ENCODE peak calls at places on chromosomes 3 and 15, in nine cellular contexts. S is Panc1, J is HL-60, T is GM23338, I is transverse colon, H is IMR-90, E is progenitor cell of endocrine pancreas, Q is GM20000, N is heart left ventricle. M is an unnamed sample.

GRCh38 chr3:178434206-178434805 is 101.9 kb upstream of the KCNMB2 start:
- DNase-seq in S (no peak), J (no peak), T (peak), I (no peak), H (no peak), E (no peak), Q (no peak), N (no peak), M (no peak)

GRCh38 chr15:101148881-101149664 is 102.8 kb downstream of the CHSY1 start:
- DNase-seq in S (no peak), J (no peak), T (no peak), I (no peak), H (no peak), E (no peak), Q (no peak), N (no peak), M (no peak)

GRCh38 chr3:14340960-14341708 is 61.3 kb upstream of the SLC6A6 start:
- DNase-seq in S (no peak), J (no peak), T (no peak), I (no peak), H (no peak), E (no peak), Q (no peak), N (no peak), M (no peak)

GRCh38 chr15:24659622-24660021 is 16.0 kb upstream of the NPAP1 start:
- DNase-seq in S (no peak), J (no peak), T (no peak), I (no peak), H (no peak), E (no peak), Q (no peak), N (no peak), M (no peak)

GRCh38 chr15:75578206-75578947 is 738 bp downstream of the PTPN9 start:
- DNase-seq in S (no peak), J (peak), T (peak), I (peak), H (no peak), E (peak), Q (peak), N (peak), M (peak)

GRCh38 chr3:105571005-105571404 is 204.3 kb downstream of the ALCAM start:
- DNase-seq in S (no peak), J (no peak), T (no peak), I (no peak), H (no peak), E (no peak), Q (no peak), N (no peak), M (no peak)

GRCh38 chr15:33292718-33293307 is 18.0 kb upstream of the RYR3 start:
- DNase-seq in S (peak), J (no peak), T (peak), I (peak), H (peak), E (peak), Q (no peak), N (peak), M (peak)

GRCh38 chr3:138625707-138626365 is 17.3 kb downstream of the FAIM start:
- DNase-seq in S (no peak), J (no peak), T (no peak), I (no peak), H (peak), E (no peak), Q (no peak), N (no peak), M (no peak)

GRCh38 chr3:100634493-100635272 is 25.3 kb downstream of the ADGRG7 start:
- DNase-seq in S (no peak), J (no peak), T (peak), I (peak), H (peak), E (no peak), Q (peak), N (no peak), M (peak)

GRCh38 chr15:34610388-34610787 is 26.9 kb upstream of the GOLGA8B start:
- DNase-seq in S (no peak), J (no peak), T (peak), I (no peak), H (peak), E (no peak), Q (no peak), N (no peak), M (no peak)

GRCh38 chr3:156657862-156658731 is 16.3 kb upstream of the TIPARP start:
- DNase-seq in S (no peak), J (no peak), T (no peak), I (peak), H (no peak), E (no peak), Q (no peak), N (no peak), M (no peak)

GRCh38 chr3:29693863-29694262 is 413.0 kb downstream of the RBMS3 start:
- DNase-seq in S (no peak), J (no peak), T (peak), I (no peak), H (peak), E (no peak), Q (no peak), N (no peak), M (no peak)

GRCh38 chr3:100781311-100781710 is 72.0 kb downstream of the TFG start:
- DNase-seq in S (no peak), J (no peak), T (no peak), I (no peak), H (peak), E (no peak), Q (no peak), N (no peak), M (no peak)

GRCh38 chr15:62560943-62561571 is 396.0 kb upstream of the C2CD4B start:
- DNase-seq in S (no peak), J (no peak), T (peak), I (peak), H (no peak), E (no peak), Q (no peak), N (peak), M (no peak)

GRCh38 chr3:43503067-43503728 is 118.6 kb downstream of the ANO10 start:
- DNase-seq in S (no peak), J (no peak), T (peak), I (no peak), H (peak), E (no peak), Q (peak), N (no peak), M (no peak)

GRCh38 chr3:194360568-194360967 is 9.0 kb downstream of the LRRC15 start:
- DNase-seq in S (no peak), J (no peak), T (no peak), I (no peak), H (no peak), E (no peak), Q (no peak), N (no peak), M (no peak)

GRCh38 chr3:29695905-29696238 is 415.0 kb downstream of the RBMS3 start:
- DNase-seq in S (no peak), J (no peak), T (no peak), I (no peak), H (no peak), E (no peak), Q (no peak), N (no peak), M (no peak)

GRCh38 chr3:138112362-138112761 is 3.0 kb downstream of the DZIP1L start:
- DNase-seq in S (no peak), J (no peak), T (no peak), I (no peak), H (no peak), E (no peak), Q (no peak), N (no peak), M (no peak)

GRCh38 chr15:99386429-99386828 is 135.1 kb downstream of the LRRC28 start:
- DNase-seq in S (no peak), J (no peak), T (no peak), I (no peak), H (no peak), E (no peak), Q (no peak), N (no peak), M (no peak)

GRCh38 chr3:191303596-191303995 is 25.6 kb upstream of the CCDC50 start:
- DNase-seq in S (no peak), J (no peak), T (no peak), I (no peak), H (no peak), E (no peak), Q (no peak), N (no peak), M (no peak)

GRCh38 chr3:118204052-118204451 is 830.6 kb downstream of the IGSF11 start:
- DNase-seq in S (no peak), J (no peak), T (no peak), I (no peak), H (no peak), E (no peak), Q (no peak), N (no peak), M (no peak)

GRCh38 chr3:126539558-126540250 is 15.7 kb downstream of the CHST13 start:
- DNase-seq in S (no peak), J (no peak), T (no peak), I (peak), H (no peak), E (no peak), Q (no peak), N (no peak), M (peak)

GRCh38 chr15:30921781-30922371 is 18.2 kb downstream of the FAN1 start:
- DNase-seq in S (no peak), J (no peak), T (peak), I (no peak), H (no peak), E (no peak), Q (no peak), N (peak), M (no peak)

GRCh38 chr3:123442125-123442524 is 6.8 kb downstream of the ADCY5 start:
- DNase-seq in S (no peak), J (no peak), T (no peak), I (no peak), H (no peak), E (no peak), Q (no peak), N (no peak), M (no peak)

GRCh38 chr3:186772886-186773417 is 10.4 kb upstream of the EIF4A2 start:
- DNase-seq in S (no peak), J (peak), T (peak), I (peak), H (no peak), E (no peak), Q (peak), N (peak), M (peak)

GRCh38 chr15:89072277-89072869 is 15.9 kb upstream of the ABHD2 start:
- DNase-seq in S (no peak), J (peak), T (no peak), I (no peak), H (no peak), E (no peak), Q (no peak), N (no peak), M (no peak)

GRCh38 chr15:45827275-45827674 is 192.4 kb downstream of the SQOR start:
- DNase-seq in S (no peak), J (no peak), T (no peak), I (no peak), H (no peak), E (no peak), Q (no peak), N (no peak), M (no peak)

GRCh38 chr15:67190813-67191212 is 63.6 kb downstream of the AAGAB start:
- DNase-seq in S (no peak), J (no peak), T (no peak), I (no peak), H (peak), E (no peak), Q (peak), N (no peak), M (no peak)

GRCh38 chr15:60889506-60889905 is 339.6 kb downstream of the RORA start:
- DNase-seq in S (no peak), J (no peak), T (no peak), I (no peak), H (no peak), E (no peak), Q (no peak), N (no peak), M (no peak)

GRCh38 chr3:37279858-37280257 is 105.5 kb upstream of the LRRFIP2 start:
- DNase-seq in S (no peak), J (no peak), T (no peak), I (no peak), H (no peak), E (no peak), Q (no peak), N (no peak), M (no peak)

GRCh38 chr15:91528811-91529210 is 324.7 kb upstream of the SLCO3A1 start:
- DNase-seq in S (no peak), J (no peak), T (no peak), I (no peak), H (no peak), E (no peak), Q (no peak), N (no peak), M (no peak)

DNA sequence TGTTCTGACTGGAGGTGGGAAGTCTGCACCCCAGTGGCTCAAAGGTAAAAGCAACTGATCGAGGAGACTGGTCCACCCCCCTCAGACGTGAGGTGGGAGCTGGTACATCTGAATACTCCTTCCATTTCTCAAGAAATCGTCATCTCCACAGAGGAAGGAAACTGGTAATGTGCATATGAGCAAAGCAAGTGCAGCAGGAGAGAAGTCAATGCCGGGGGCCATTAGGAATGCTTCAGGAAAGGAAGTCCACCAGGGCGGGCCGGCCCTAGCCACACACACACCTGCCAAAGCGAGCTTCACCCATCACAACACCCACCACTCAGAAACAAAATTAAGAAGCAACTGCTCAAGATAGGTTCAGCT is 8.5 kb downstream of the TBC1D2B start:
- DNase-seq in S (no peak), J (no peak), T (no peak), I (no peak), H (no peak), E (no peak), Q (no peak), N (no peak), M (no peak)
- TF ChIP-seq CTCF in S (peak), J (no peak), T (no peak), I (no peak), H (no peak), E (no peak), Q (peak), N (no peak), M (no peak)

GRCh38 chr3:46705751-46706572 is 4.8 kb downstream of the TMIE start:
- DNase-seq in S (no peak), J (no peak), T (no peak), I (peak), H (peak), E (no peak), Q (no peak), N (peak), M (peak)
- TF ChIP-seq CTCF in S (no peak), J (no peak), T (no peak), I (no peak), H (peak), E (no peak), Q (no peak), N (no peak), M (no peak)

GRCh38 chr3:127822166-127822835 is at the start of gene MGLL:
- DNase-seq in S (no peak), J (no peak), T (peak), I (peak), H (peak), E (no peak), Q (peak), N (peak), M (peak)

GRCh38 chr3:127824151-127824825 is 2.0 kb upstream of the MGLL start:
- DNase-seq in S (no peak), J (no peak), T (no peak), I (no peak), H (no peak), E (no peak), Q (no peak), N (no peak), M (no peak)

GRCh38 chr3:127820871-127821853 is 1.2 kb downstream of the MGLL start:
- DNase-seq in S (no peak), J (no peak), T (no peak), I (peak), H (peak), E (no peak), Q (peak), N (peak), M (no peak)

GRCh38 chr3:127823590-127823857 is 1.2 kb upstream of the MGLL start:
- DNase-seq in S (no peak), J (no peak), T (no peak), I (no peak), H (no peak), E (no peak), Q (no peak), N (no peak), M (no peak)

GRCh38 chr3:127822836-127823589 is 698 bp upstream of the MGLL start:
- DNase-seq in S (no peak), J (no peak), T (peak), I (peak), H (peak), E (peak), Q (peak), N (peak), M (peak)
- TF ChIP-seq CTCF in S (no peak), J (no peak), T (no peak), I (peak), H (peak), E (no peak), Q (peak), N (no peak), M (no peak)

GRCh38 chr3:161913786-161914389 is 417.3 kb downstream of the OTOL1 start:
- DNase-seq in S (no peak), J (no peak), T (no peak), I (no peak), H (peak), E (no peak), Q (no peak), N (no peak), M (no peak)

GRCh38 chr3:161920196-161920595 is 423.6 kb downstream of the OTOL1 start:
- DNase-seq in S (no peak), J (no peak), T (no peak), I (no peak), H (no peak), E (no peak), Q (no peak), N (no peak), M (no peak)

GRCh38 chr3:161915283-161915682 is 418.7 kb downstream of the OTOL1 start:
- DNase-seq in S (no peak), J (no peak), T (no peak), I (no peak), H (no peak), E (no peak), Q (no peak), N (no peak), M (no peak)

DNA sequence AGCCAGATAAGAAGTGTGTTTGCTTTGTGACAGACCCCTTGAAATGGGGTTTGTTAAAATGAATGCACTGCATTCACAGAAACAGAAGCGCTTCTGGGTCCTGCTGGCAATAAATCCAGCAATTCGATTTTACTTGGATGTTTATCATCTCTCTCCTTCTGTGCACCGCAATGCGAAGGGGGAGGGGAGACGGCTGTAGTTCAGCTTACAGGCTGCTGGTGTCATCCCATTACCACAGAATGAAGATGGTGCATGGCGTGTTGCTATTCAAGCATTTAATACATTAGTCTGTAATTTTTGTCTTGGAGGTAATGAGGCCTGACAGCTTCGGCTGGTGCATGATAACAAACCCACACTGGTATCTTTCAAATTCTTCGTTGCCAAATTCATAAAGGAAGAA is 418.1 kb downstream of the OTOL1 start:
- DNase-seq in S (peak), J (no peak), T (peak), I (peak), H (peak), E (peak), Q (no peak), N (peak), M (peak)
- TF ChIP-seq CTCF in S (peak), J (no peak), T (peak), I (peak), H (peak), E (peak), Q (no peak), N (peak), M (no peak)

GRCh38 chr15:63815796-63816533 is 17.8 kb downstream of the HERC1 start:
- DNase-seq in S (no peak), J (no peak), T (peak), I (no peak), H (peak), E (no peak), Q (no peak), N (no peak), M (no peak)

GRCh38 chr15:63818628-63819027 is 15.1 kb downstream of the HERC1 start:
- DNase-seq in S (no peak), J (no peak), T (no peak), I (no peak), H (no peak), E (no peak), Q (no peak), N (no peak), M (no peak)

GRCh38 chr15:63820210-63820609 is 13.5 kb downstream of the HERC1 start:
- DNase-seq in S (no peak), J (no peak), T (no peak), I (no peak), H (no peak), E (no peak), Q (no peak), N (no peak), M (no peak)

GRCh38 chr15:63819645-63820044 is 14.1 kb downstream of the HERC1 start:
- DNase-seq in S (no peak), J (no peak), T (no peak), I (no peak), H (no peak), E (no peak), Q (no peak), N (no peak), M (no peak)

GRCh38 chr15:63818191-63818590 is 15.6 kb downstream of the HERC1 start:
- DNase-seq in S (no peak), J (no peak), T (peak), I (no peak), H (peak), E (no peak), Q (no peak), N (no peak), M (no peak)
- TF ChIP-seq CTCF in S (no peak), J (no peak), T (no peak), I (no peak), H (no peak), E (peak), Q (no peak), N (no peak), M (no peak)

GRCh38 chr3:5232570-5232969 is 45.1 kb downstream of the EDEM1 start:
- DNase-seq in S (no peak), J (no peak), T (peak), I (no peak), H (no peak), E (no peak), Q (no peak), N (no peak), M (no peak)
- TF ChIP-seq CTCF in S (peak), J (no peak), T (peak), I (no peak), H (no peak), E (no peak), Q (no peak), N (no peak), M (no peak)

GRCh38 chr15:40766194-40766830 is 2.4 kb downstream of the GCHFR start:
- DNase-seq in S (no peak), J (no peak), T (no peak), I (no peak), H (peak), E (no peak), Q (no peak), N (no peak), M (no peak)

GRCh38 chr15:40762919-40763800 is 708 bp upstream of the GCHFR start:
- DNase-seq in S (no peak), J (peak), T (peak), I (peak), H (peak), E (no peak), Q (peak), N (peak), M (peak)

GRCh38 chr15:40764766-40765136 is 883 bp downstream of the GCHFR start:
- DNase-seq in S (no peak), J (no peak), T (no peak), I (no peak), H (no peak), E (no peak), Q (no peak), N (no peak), M (no peak)

GRCh38 chr15:40766906-40767837 is 2.6 kb upstream of the C15orf62 start:
- DNase-seq in S (no peak), J (no peak), T (peak), I (no peak), H (peak), E (no peak), Q (no peak), N (no peak), M (no peak)

GRCh38 chr15:40763801-40764765 is at the start of gene GCHFR:
- DNase-seq in S (no peak), J (peak), T (peak), I (peak), H (peak), E (peak), Q (peak), N (peak), M (peak)
- TF ChIP-seq CTCF in S (no peak), J (no peak), T (no peak), I (peak), H (peak), E (peak), Q (no peak), N (peak), M (peak)

GRCh38 chr3:135237371-135237770 is 442.3 kb downstream of the EPHB1 start:
- DNase-seq in S (no peak), J (no peak), T (peak), I (no peak), H (no peak), E (no peak), Q (no peak), N (no peak), M (no peak)
- TF ChIP-seq CTCF in S (no peak), J (no peak), T (peak), I (no peak), H (no peak), E (no peak), Q (no peak), N (no peak), M (no peak)